ENCODE peak calls at places on chromosomes 7 and 10, in five cellular contexts. C, Q, Y, L and E are unnamed samples.

GRCh38 chr10:67818323-67818722 is 19.7 kb downstream of the DNAJC12 start:
- ATAC-seq in C (no peak), Q (no peak), Y (no peak), L (no peak), E (no peak)

GRCh38 chr7:102389810-102390209 is 6.4 kb upstream of the PRKRIP1 start:
- ATAC-seq in C (no peak), Q (no peak), Y (no peak), L (no peak), E (no peak)

GRCh38 chr10:57627642-57628178 is 640.0 kb downstream of the IPMK start:
- ATAC-seq in C (no peak), Q (no peak), Y (no peak), L (no peak), E (no peak)

GRCh38 chr10:8060010-8060703 is 5.7 kb downstream of the GATA3 start:
- ATAC-seq in C (no peak), Q (peak; percentile 22), Y (peak; percentile 30), L (peak; percentile 46), E (no peak)

GRCh38 chr7:142884285-142884637 is 1.3 kb downstream of the TRPV6 start:
- ATAC-seq in C (no peak), Q (no peak), Y (no peak), L (no peak), E (no peak)

GRCh38 chr7:132742152-132742551 is 165.9 kb upstream of the PLXNA4 start:
- ATAC-seq in C (peak; percentile 44), Q (no peak), Y (no peak), L (no peak), E (no peak)

GRCh38 chr7:69813637-69814240 is 215.5 kb downstream of the AUTS2 start:
- ATAC-seq in C (no peak), Q (no peak), Y (no peak), L (no peak), E (peak; percentile 79)

GRCh38 chr10:29728541-29729049 is 93.8 kb upstream of the SVIL start:
- ATAC-seq in C (no peak), Q (no peak), Y (no peak), L (no peak), E (no peak)

GRCh38 chr10:11501600-11501999 is 109.8 kb downstream of the USP6NL start:
- ATAC-seq in C (no peak), Q (no peak), Y (no peak), L (no peak), E (no peak)

GRCh38 chr10:75099952-75100763 is 11.3 kb upstream of the SAMD8 start:
- ATAC-seq in C (peak; percentile 81), Q (peak; percentile 99), Y (peak; percentile 99), L (peak; percentile 88), E (peak; percentile 78)

GRCh38 chr7:1169409-1170368 is 9.7 kb upstream of the ZFAND2A start:
- ATAC-seq in C (peak; percentile 85), Q (peak; percentile 100), Y (peak; percentile 100), L (peak; percentile 96), E (peak; percentile 55)

GRCh38 chr7:28627869-28628268 is 215.6 kb downstream of the CREB5 start:
- ATAC-seq in C (no peak), Q (no peak), Y (no peak), L (no peak), E (no peak)

GRCh38 chr7:138001529-138002095 is at the start of gene CREB3L2:
- ATAC-seq in C (peak; percentile 58), Q (peak; percentile 66), Y (peak; percentile 43), L (peak; percentile 26), E (peak; percentile 59)

GRCh38 chr7:5582532-5582935 is 158.9 kb upstream of the TNRC18 start:
- ATAC-seq in C (no peak), Q (no peak), Y (no peak), L (peak; percentile 34), E (no peak)

GRCh38 chr10:86733260-86733671 is 23.2 kb upstream of the BMPR1A start:
- ATAC-seq in C (peak; percentile 62), Q (no peak), Y (no peak), L (no peak), E (no peak)

GRCh38 chr10:88565072-88565471 is 18.0 kb downstream of the RNLS start:
- ATAC-seq in C (no peak), Q (peak; percentile 42), Y (no peak), L (no peak), E (peak; percentile 29)